ENCODE peak calls at places on chromosomes 16 and 17, in six cellular contexts. A is A549; Q is osteoblast; N is ascending aorta; S is CD4-positive, alpha-beta T cell; K is heart right ventricle. Y is an unnamed sample.

GRCh38 chr17:77409282-77410161 is 268.8 kb downstream of the SEC14L1 start:
- DNase-seq in A (no peak), S (no peak), Q (no peak), K (peak), N (peak), Y (peak)

GRCh38 chr17:67520916-67521772 is 144.1 kb downstream of the PITPNC1 start:
- DNase-seq in N (no peak), K (no peak), A (no peak), Q (no peak), S (no peak), Y (no peak)

GRCh38 chr17:9151091-9151490 is 129.8 kb downstream of the NTN1 start:
- DNase-seq in A (no peak), K (no peak), S (no peak), Q (peak), N (no peak), Y (no peak)

GRCh38 chr16:74623214-74623842 is 16.4 kb upstream of the GLG1 start:
- DNase-seq in N (no peak), A (peak), S (no peak), K (no peak), Q (peak), Y (no peak)

GRCh38 chr16:30535106-30535776 is 583 bp upstream of the ZNF747 start:
- DNase-seq in S (no peak), Q (no peak), N (no peak), K (no peak), A (no peak), Y (peak)

GRCh38 chr17:80423536-80424225 is 8.7 kb downstream of the ENDOV start:
- DNase-seq in K (no peak), N (no peak), S (no peak), Q (peak), A (no peak), Y (no peak)

GRCh38 chr17:32815460-32815859 is 61.5 kb downstream of the MYO1D start:
- DNase-seq in Q (no peak), N (no peak), A (no peak), S (no peak), K (no peak), Y (no peak)

GRCh38 chr17:2054740-2055493 is at the start of gene HIC1:
- DNase-seq in A (peak), N (peak), Q (peak), K (peak), S (peak), Y (peak)

GRCh38 chr17:81115219-81115618 is 50.1 kb upstream of the PVALEF start:
- DNase-seq in S (no peak), Q (no peak), K (no peak), N (no peak), A (no peak), Y (no peak)

GRCh38 chr16:75238132-75238852 is 13.1 kb downstream of the BCAR1 start:
- DNase-seq in S (no peak), A (no peak), K (peak), N (peak), Q (peak), Y (no peak)

GRCh38 chr17:1422907-1423306 is 22.9 kb upstream of the YWHAE start:
- DNase-seq in K (peak), S (no peak), Q (peak), N (peak), A (peak), Y (peak)

GRCh38 chr16:70433456-70434103 is 5.3 kb downstream of the ST3GAL2 start:
- DNase-seq in A (no peak), K (peak), Q (peak), N (peak), S (no peak), Y (no peak)

GRCh38 chr17:64358261-64358788 is 32.3 kb downstream of the PECAM1 start:
- DNase-seq in K (no peak), Q (no peak), S (no peak), N (no peak), A (no peak), Y (no peak)

GRCh38 chr17:77416096-77416713 is 275.4 kb downstream of the SEC14L1 start:
- DNase-seq in Q (no peak), K (no peak), A (no peak), N (no peak), S (no peak), Y (no peak)

GRCh38 chr17:68491864-68492263 is 20.4 kb upstream of the PRKAR1A start:
- DNase-seq in Q (no peak), S (no peak), K (peak), A (no peak), N (no peak), Y (no peak)

GRCh38 chr17:48483471-48484131 is 47.2 kb downstream of the HOXB1 start:
- DNase-seq in A (no peak), S (no peak), Q (peak), N (no peak), K (no peak), Y (peak)

GRCh38 chr16:85167589-85168537 is 55.6 kb upstream of the CIBAR2 start:
- DNase-seq in S (no peak), A (no peak), N (no peak), K (no peak), Q (peak), Y (no peak)

GRCh38 chr17:82611140-82612058 is 36.8 kb downstream of the WDR45B start:
- DNase-seq in K (no peak), A (no peak), S (no peak), N (no peak), Q (no peak), Y (peak)

GRCh38 chr17:16994626-16995025 is 22.7 kb upstream of the TNFRSF13B start:
- DNase-seq in A (no peak), K (no peak), N (no peak), S (no peak), Q (no peak), Y (no peak)

GRCh38 chr16:27950488-27950887 is 113.0 kb downstream of the GSG1L start:
- DNase-seq in A (no peak), N (no peak), Q (no peak), S (no peak), K (no peak), Y (no peak)

GRCh38 chr16:72317378-72317777 is 145.4 kb upstream of the PMFBP1 start:
- DNase-seq in Q (peak), A (no peak), N (no peak), S (no peak), K (no peak), Y (no peak)

GRCh38 chr17:41392278-41392677 is 5.1 kb downstream of the KRT31 start:
- DNase-seq in Q (peak), S (no peak), K (no peak), N (no peak), A (no peak), Y (no peak)

GRCh38 chr17:67238976-67239375 is 6.0 kb downstream of the HELZ start:
- DNase-seq in K (no peak), N (no peak), S (no peak), A (no peak), Q (peak), Y (no peak)

GRCh38 chr16:11379420-11379819 is 34.2 kb downstream of the RMI2 start:
- DNase-seq in A (no peak), Q (peak), K (no peak), S (no peak), N (no peak), Y (peak)

GRCh38 chr16:30668393-30668792 is 10.2 kb downstream of the FBRS start:
- DNase-seq in A (no peak), K (no peak), N (no peak), S (no peak), Q (peak), Y (no peak)

GRCh38 chr17:38598536-38598935 is 7.2 kb downstream of the SRCIN1 start:
- DNase-seq in N (no peak), Q (peak), K (no peak), S (no peak), A (peak), Y (peak)

GRCh38 chr16:28984619-28985135 is at the start of gene LAT:
- DNase-seq in A (no peak), S (peak), Q (peak), K (no peak), N (no peak), Y (peak)

GRCh38 chr16:73058616-73059409 is 10.9 kb upstream of the ZFHX3 start:
- DNase-seq in A (no peak), S (no peak), Q (peak), K (peak), N (no peak), Y (no peak)

GRCh38 chr16:10970065-10970464 is 25.7 kb downstream of the CLEC16A start:
- DNase-seq in S (no peak), A (no peak), N (peak), Q (no peak), K (no peak), Y (no peak)

GRCh38 chr17:33038740-33039139 is 47.1 kb downstream of the SPACA3 start:
- DNase-seq in A (peak), N (no peak), Q (no peak), K (peak), S (no peak), Y (peak)

GRCh38 chr16:49513040-49513439 is 139.4 kb downstream of the C16orf78 start:
- DNase-seq in S (no peak), Q (peak), K (no peak), N (no peak), A (peak), Y (peak)
- TF ChIP-seq CTCF in S (no peak), Q (no peak), K (no peak), N (no peak), A (no peak), Y (no peak)

DNA sequence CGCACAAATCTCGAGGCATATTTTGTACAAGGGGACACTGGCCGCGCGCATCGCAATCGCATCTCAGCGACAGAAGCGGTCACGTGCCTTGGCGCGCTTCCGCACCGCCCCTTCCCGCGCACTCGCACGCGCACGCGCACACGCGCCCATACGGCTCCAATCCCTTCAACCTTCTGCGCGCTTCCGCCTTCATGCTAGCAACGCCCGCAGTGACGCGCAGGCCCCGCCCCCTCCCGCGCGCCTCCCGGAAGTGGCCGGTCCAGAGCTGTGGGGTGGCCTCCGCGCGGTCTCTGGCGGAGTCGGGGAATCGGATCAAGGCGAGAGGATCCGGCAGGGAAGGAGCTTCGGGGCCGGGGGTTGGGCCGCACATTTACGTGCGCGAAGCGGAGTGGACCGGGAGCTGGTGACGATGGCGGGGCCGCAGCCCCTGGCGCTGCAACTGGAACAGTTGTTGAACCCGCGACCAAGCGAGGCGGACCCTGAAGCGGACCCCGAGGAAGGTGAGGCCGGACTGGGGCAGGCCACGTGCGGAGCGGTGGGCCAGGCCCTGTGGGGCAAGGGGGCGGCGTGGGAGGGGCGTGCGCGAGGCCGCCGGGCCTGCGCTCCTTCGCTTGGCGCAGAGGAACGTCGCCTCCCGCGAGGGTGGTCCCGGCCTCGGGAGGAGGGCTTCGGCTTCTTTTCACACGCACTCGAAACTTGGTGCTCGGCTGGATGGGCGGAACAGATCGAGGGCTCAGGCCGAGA is at the start of gene AATF:
- DNase-seq in S (peak), K (peak), N (peak), Q (peak), A (peak), Y (peak)
- TF ChIP-seq CTCF in S (no peak), K (no peak), N (no peak), Q (no peak), A (no peak), Y (no peak)

GRCh38 chr17:34584805-34585416 is 5.5 kb downstream of the TMEM132E start:
- DNase-seq in S (no peak), K (no peak), N (no peak), A (peak), Q (peak), Y (no peak)
- TF ChIP-seq CTCF in S (no peak), K (no peak), N (peak), A (peak), Q (no peak), Y (no peak)

GRCh38 chr17:72665841-72666518 is 426.5 kb downstream of the SLC39A11 start:
- DNase-seq in A (no peak), Q (no peak), K (no peak), N (no peak), S (no peak), Y (no peak)

GRCh38 chr17:72667096-72668063 is 425.1 kb downstream of the SLC39A11 start:
- DNase-seq in A (no peak), Q (no peak), K (no peak), S (no peak), N (no peak), Y (no peak)

GRCh38 chr17:72666519-72666874 is 426.0 kb downstream of the SLC39A11 start:
- DNase-seq in S (no peak), N (no peak), A (no peak), Q (no peak), K (no peak), Y (no peak)

GRCh38 chr17:72672729-72673128 is 419.8 kb downstream of the SLC39A11 start:
- DNase-seq in S (no peak), N (no peak), K (no peak), Q (no peak), A (no peak), Y (no peak)

GRCh38 chr17:72671034-72671433 is 421.5 kb downstream of the SLC39A11 start:
- DNase-seq in S (no peak), N (no peak), Q (no peak), K (no peak), A (no peak), Y (no peak)
- TF ChIP-seq CTCF in S (no peak), N (no peak), Q (no peak), K (no peak), A (no peak), Y (no peak)

DNA sequence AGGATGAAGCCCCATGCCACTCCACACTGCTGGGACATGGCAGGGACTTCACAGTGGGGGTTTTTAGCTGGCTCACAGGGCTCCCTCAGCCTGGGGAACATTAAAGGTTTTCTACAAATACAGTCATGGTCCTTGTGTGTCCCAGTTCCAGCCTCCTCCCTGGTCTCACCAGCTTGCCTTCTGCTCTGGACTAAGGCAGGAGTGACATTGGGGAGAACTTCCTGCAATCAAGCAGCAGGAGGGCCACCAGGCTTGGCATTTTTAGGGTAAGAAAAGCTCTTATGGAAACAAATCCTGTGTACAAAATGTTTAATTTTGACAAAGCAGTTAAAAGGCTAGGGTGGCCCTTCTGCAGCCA is 1.9 kb downstream of the PARD6A start:
- DNase-seq in K (no peak), N (no peak), S (no peak), A (no peak), Q (peak), Y (no peak)
- TF ChIP-seq CTCF in K (no peak), N (no peak), S (no peak), A (no peak), Q (no peak), Y (no peak)

GRCh38 chr16:17431012-17431411 is 39.7 kb downstream of the XYLT1 start:
- DNase-seq in S (no peak), A (no peak), K (no peak), Q (peak), N (no peak), Y (no peak)

GRCh38 chr16:17432902-17433576 is 37.7 kb downstream of the XYLT1 start:
- DNase-seq in Q (no peak), A (no peak), K (no peak), S (no peak), N (no peak), Y (no peak)

GRCh38 chr16:17433577-17433960 is 37.2 kb downstream of the XYLT1 start:
- DNase-seq in K (no peak), A (no peak), N (no peak), S (no peak), Q (no peak), Y (no peak)

GRCh38 chr16:17434006-17434405 is 36.8 kb downstream of the XYLT1 start:
- DNase-seq in S (no peak), N (no peak), Q (no peak), A (no peak), K (no peak), Y (no peak)

GRCh38 chr16:17431904-17432625 is 38.7 kb downstream of the XYLT1 start:
- DNase-seq in K (no peak), N (no peak), Q (no peak), A (no peak), S (no peak), Y (no peak)
- TF ChIP-seq CTCF in K (no peak), N (no peak), Q (peak), A (no peak), S (no peak), Y (no peak)